ENCODE peak calls at places on chromosome 13, in five cellular contexts. G is HepG2, S is testis, V is H54, N is right lobe of liver. Z is an unnamed sample.

GRCh38 chr13:39816936-39817335 is 161.5 kb downstream of the COG6 start:
- DNase-seq in V (no peak), S (no peak), N (no peak), G (no peak), Z (no peak)

GRCh38 chr13:35025314-35025713 is 83.2 kb downstream of the NBEA start:
- DNase-seq in S (no peak), N (no peak), V (no peak), G (no peak), Z (no peak)

GRCh38 chr13:101523732-101524131 is 71.3 kb downstream of the ITGBL1 start:
- DNase-seq in N (no peak), S (no peak), G (no peak), V (peak; percentile 29), Z (no peak)

GRCh38 chr13:67048793-67049150 is 181.4 kb downstream of the PCDH9 start:
- DNase-seq in N (no peak), S (no peak), V (no peak), G (no peak), Z (no peak)

GRCh38 chr13:95524270-95524901 is 28.1 kb upstream of the CLDN10 start:
- DNase-seq in N (no peak), S (no peak), V (no peak), G (no peak), Z (no peak)

GRCh38 chr13:100040196-100040595 is 48.7 kb upstream of the PCCA start:
- DNase-seq in S (no peak), G (peak; percentile 47), N (no peak), V (no peak), Z (no peak)

GRCh38 chr13:88887045-88887662 is 1216.0 kb downstream of the SLITRK5 start:
- DNase-seq in G (peak; percentile 27), N (no peak), S (no peak), V (no peak), Z (no peak)

GRCh38 chr13:93293716-93294115 is 67.1 kb downstream of the GPC6 start:
- DNase-seq in G (no peak), V (no peak), N (no peak), S (no peak), Z (no peak)

GRCh38 chr13:21849323-21849722 is 178.4 kb downstream of the FGF9 start:
- DNase-seq in N (no peak), S (peak; percentile 46), G (peak; percentile 52), V (no peak), Z (no peak)

GRCh38 chr13:49760555-49760954 is 31.9 kb downstream of the KPNA3 start:
- DNase-seq in G (no peak), N (no peak), V (no peak), S (no peak), Z (no peak)

GRCh38 chr13:77494226-77494625 is 41.3 kb upstream of the SCEL start:
- DNase-seq in N (no peak), V (no peak), S (no peak), G (no peak), Z (no peak)

GRCh38 chr13:72221276-72221962 is 354.4 kb upstream of the DACH1 start:
- DNase-seq in G (peak; percentile 28), V (peak; percentile 26), S (peak; percentile 57), N (peak; percentile 17), Z (no peak)

GRCh38 chr13:38348890-38349289 is 761 bp upstream of the UFM1 start:
- DNase-seq in G (no peak), N (no peak), V (no peak), S (peak; percentile 17), Z (no peak)

GRCh38 chr13:26017196-26017921 is 34.5 kb downstream of the SHISA2 start:
- DNase-seq in S (peak; percentile 75), V (no peak), G (no peak), N (no peak), Z (no peak)

GRCh38 chr13:112703935-112704633 is 14.2 kb downstream of the ATP11A start:
- DNase-seq in S (peak; percentile 91), G (no peak), N (no peak), V (no peak), Z (peak; percentile 44)

GRCh38 chr13:40254394-40254793 is 412.0 kb downstream of the FOXO1 start:
- DNase-seq in G (no peak), V (no peak), S (no peak), N (no peak), Z (no peak)

DNA sequence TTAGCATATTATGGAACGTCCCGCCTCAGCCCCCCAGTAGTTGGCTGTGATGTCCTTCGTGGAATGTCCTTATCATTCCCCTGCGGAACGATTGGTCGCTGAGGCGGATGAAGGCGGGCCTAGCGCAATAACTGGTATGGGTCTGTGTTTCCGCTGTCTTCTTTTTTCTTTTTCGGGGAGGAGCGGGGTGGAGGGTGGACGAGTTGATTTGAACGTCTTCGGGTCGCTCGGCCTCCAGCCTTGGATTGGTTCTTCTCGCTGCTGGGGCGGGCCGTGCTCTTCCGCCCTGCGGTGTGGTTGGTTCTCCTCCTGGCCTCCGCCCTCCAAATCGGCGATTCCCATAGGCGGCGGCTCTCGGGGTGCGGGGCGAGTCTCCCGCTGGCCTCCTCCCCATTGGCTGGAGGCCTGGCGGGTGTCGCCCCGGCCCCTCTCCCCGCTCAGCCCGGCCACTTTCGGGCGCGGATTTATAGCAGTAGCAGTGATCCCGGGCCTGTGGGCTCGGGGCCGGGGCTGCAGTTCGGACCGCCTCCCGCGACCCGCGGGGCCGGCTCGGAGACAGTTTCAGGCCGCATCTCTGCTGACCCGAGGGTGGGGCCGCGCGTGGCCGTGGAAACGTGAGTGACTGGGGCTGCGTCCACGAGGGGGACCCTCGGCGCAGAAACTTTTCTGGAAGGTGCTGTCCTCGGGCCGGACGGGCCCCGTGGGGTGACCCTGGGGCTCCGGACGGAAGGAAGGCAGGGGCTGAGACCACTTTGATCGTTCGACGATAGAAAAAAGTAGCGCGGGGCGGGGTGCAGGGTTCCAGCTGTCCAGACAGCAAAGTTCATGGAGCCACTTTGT is 2.1 kb downstream of the ING1 start:
- DNase-seq in S (peak; percentile 99), N (peak; percentile 99), V (peak; percentile 100), G (peak; percentile 99), Z (peak; percentile 100)
- TF ChIP-seq POLR2A in S (peak; percentile 35), N (peak; percentile 77), V (peak; percentile 77), G (no peak), Z (peak; percentile 91)

GRCh38 chr13:42272776-42273175 is 824 bp downstream of the AKAP11 start:
- DNase-seq in G (no peak), V (no peak), N (no peak), S (no peak), Z (no peak)

GRCh38 chr13:42270857-42271215 is 1.1 kb upstream of the AKAP11 start:
- DNase-seq in G (no peak), N (no peak), S (no peak), V (no peak), Z (no peak)

GRCh38 chr13:42270160-42270856 is 1.6 kb upstream of the AKAP11 start:
- DNase-seq in S (no peak), G (no peak), V (no peak), N (no peak), Z (no peak)

GRCh38 chr13:42271337-42272114 is 426 bp upstream of the AKAP11 start:
- DNase-seq in N (peak; percentile 91), G (peak; percentile 87), S (peak; percentile 97), V (peak; percentile 72), Z (peak; percentile 98)

GRCh38 chr13:42272115-42272756 is at the start of gene AKAP11:
- DNase-seq in N (peak; percentile 52), S (peak; percentile 57), G (peak; percentile 15), V (no peak), Z (peak; percentile 76)
- TF ChIP-seq POLR2A in N (peak; percentile 30), S (no peak), G (no peak), V (peak; percentile 70), Z (no peak)

GRCh38 chr13:85498774-85499173 is 300.4 kb downstream of the SLITRK6 start:
- DNase-seq in S (no peak), G (no peak), V (no peak), N (no peak), Z (no peak)
- TF ChIP-seq POLR2A in S (no peak), G (no peak), V (no peak), N (no peak), Z (no peak)

GRCh38 chr13:97223711-97224461 is 1.8 kb downstream of the MBNL2 start:
- DNase-seq in V (peak; percentile 42), S (peak; percentile 86), G (peak; percentile 64), N (no peak), Z (peak; percentile 88)
- TF ChIP-seq POLR2A in V (no peak), S (no peak), G (peak; percentile 52), N (peak; percentile 52), Z (no peak)